ENCODE peak calls at places on chromosome 16, in five cellular contexts. T is mesenchymal stem cell, N is coronary artery, J is pancreas, E is A549. U is an unnamed sample.
A peak's percentile ranks its signal among the peaks of the same experiment; 100 is the strongest.

GRCh38 chr16:26976913-26977312 is 89.8 kb upstream of the C16orf82 start:
- DNase-seq in T (no peak), N (no peak), E (no peak), J (no peak), U (no peak)

GRCh38 chr16:4285167-4285566 is 12.3 kb upstream of the TFAP4 start:
- DNase-seq in T (no peak), N (no peak), E (no peak), J (no peak), U (no peak)

GRCh38 chr16:50711862-50712567 is 18.6 kb downstream of the NOD2 start:
- DNase-seq in N (no peak), T (no peak), E (no peak), J (no peak), U (peak; percentile 34)

GRCh38 chr16:27363797-27364196 is 38.2 kb upstream of the IL21R start:
- DNase-seq in E (no peak), N (no peak), T (no peak), J (peak; percentile 57), U (peak; percentile 27)

GRCh38 chr16:88719267-88719932 is 13.1 kb downstream of the CTU2 start:
- DNase-seq in N (no peak), J (no peak), E (no peak), T (no peak), U (no peak)

GRCh38 chr16:49350265-49351103 is 23.1 kb upstream of the C16orf78 start:
- DNase-seq in T (peak; percentile 47), J (peak; percentile 39), E (peak; percentile 54), N (no peak), U (peak; percentile 37)

GRCh38 chr16:8850279-8850885 is 18.4 kb downstream of the CARHSP1 start:
- DNase-seq in E (no peak), T (peak; percentile 89), N (no peak), J (no peak), U (no peak)

GRCh38 chr16:15547768-15548096 is 95.2 kb downstream of the MARF1 start:
- DNase-seq in T (no peak), N (no peak), J (no peak), E (no peak), U (no peak)

GRCh38 chr16:50336884-50337283 is 31.9 kb downstream of the BRD7 start:
- DNase-seq in T (no peak), J (no peak), N (no peak), E (no peak), U (no peak)

GRCh38 chr16:23729503-23730424 is 16.7 kb upstream of the ERN2 start:
- DNase-seq in J (no peak), T (no peak), E (no peak), N (no peak), U (no peak)

GRCh38 chr16:88999457-89000206 is 22.6 kb upstream of the CBFA2T3 start:
- DNase-seq in J (no peak), T (no peak), E (no peak), N (no peak), U (no peak)

GRCh38 chr16:29007865-29008593 is 23.2 kb downstream of the LAT start:
- DNase-seq in N (no peak), E (no peak), J (no peak), T (no peak), U (no peak)

GRCh38 chr16:70772493-70772892 is 28.5 kb downstream of the VAC14 start:
- DNase-seq in T (no peak), J (no peak), E (no peak), N (no peak), U (no peak)

GRCh38 chr16:89325861-89326471 is 108.5 kb downstream of the ZNF778 start:
- DNase-seq in E (peak; percentile 66), J (peak; percentile 58), N (peak; percentile 75), T (peak; percentile 95), U (no peak)

GRCh38 chr16:11742041-11742535 is 569 bp downstream of the TXNDC11 start:
- DNase-seq in E (peak; percentile 25), T (peak; percentile 27), N (peak; percentile 82), J (peak; percentile 62), U (no peak)

GRCh38 chr16:751152-752007 is 9.2 kb upstream of the MSLN start:
- DNase-seq in T (no peak), N (no peak), J (no peak), E (no peak), U (no peak)
- H3K27ac ChIP-seq in T (no peak overlapping the region), N (no peak overlapping the region), J (no peak overlapping the region), E (no peak overlapping the region), U (no peak overlapping the region)

DNA sequence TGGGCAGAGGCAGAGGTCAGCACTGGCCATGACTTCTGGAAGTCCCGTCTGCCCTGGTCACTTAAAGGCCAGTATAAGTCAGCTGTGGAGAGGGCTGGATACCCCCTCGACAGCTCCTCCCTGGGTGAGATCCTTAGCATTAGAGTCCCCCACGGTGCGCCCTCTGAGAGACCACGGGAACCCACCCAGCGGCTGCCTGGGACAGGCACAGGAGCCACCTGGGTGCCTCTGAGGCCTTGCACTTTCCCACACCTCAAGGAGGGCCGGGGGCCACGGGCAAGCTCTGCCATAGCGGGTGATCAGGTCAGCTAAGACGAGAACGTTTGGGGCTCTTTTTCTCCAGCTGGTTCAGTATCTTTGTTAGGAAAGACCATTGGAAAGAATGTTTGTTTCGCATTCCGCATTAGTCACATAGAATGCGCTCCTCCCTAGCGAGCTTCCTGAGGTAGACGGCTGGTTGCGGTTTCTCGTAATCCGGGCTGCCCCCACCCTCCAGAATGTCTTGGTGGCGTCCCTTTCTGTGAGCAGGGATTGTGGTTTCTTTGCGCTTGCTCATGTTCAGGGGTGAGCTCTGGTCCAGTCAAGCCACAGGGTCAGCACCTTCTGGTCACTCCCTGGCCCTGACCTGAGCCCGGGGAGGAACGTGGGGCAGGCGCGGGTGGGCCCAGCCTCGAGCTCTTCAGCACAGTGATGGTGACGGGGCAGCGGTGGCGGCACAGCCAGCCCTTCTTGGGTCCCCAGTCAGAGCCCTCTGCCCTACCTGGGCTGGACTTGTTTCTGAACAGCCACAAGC is 25.2 kb downstream of the NME3 start:
- DNase-seq in N (no peak), T (peak; percentile 90), E (no peak), J (no peak), U (no peak)
- H3K27ac ChIP-seq in N (no peak overlapping the region), T (peak overlapping the region; percentile 99), E (peak overlapping the region; percentile 78), J (no peak overlapping the region), U (no peak overlapping the region)

DNA sequence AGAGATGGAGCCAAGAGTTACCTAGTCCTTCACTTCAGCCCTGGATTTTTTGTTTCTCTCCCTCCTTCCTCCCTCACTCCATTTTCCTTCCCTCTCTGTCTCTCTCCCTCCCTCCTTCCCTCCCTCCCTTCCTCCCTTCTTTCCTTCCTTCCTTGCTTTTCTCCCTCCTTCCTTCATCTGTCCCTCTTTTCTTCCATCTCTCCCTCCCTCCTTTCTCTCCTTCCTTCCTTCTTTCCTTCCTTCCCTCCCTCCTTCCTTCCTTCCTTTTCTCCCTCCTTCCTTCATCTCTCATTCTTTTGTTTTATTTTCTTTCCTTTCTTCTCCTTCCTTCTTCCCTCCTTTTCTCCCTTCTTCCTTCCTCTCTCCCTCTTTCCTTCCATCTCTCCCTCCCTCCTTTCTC is 283.5 kb downstream of the MAF start:
- DNase-seq in T (no peak), E (no peak), J (no peak), N (no peak), U (no peak)
- H3K27ac ChIP-seq in T (no peak overlapping the region), E (no peak overlapping the region), J (no peak overlapping the region), N (no peak overlapping the region), U (no peak overlapping the region)

GRCh38 chr16:81493755-81494433 is 49.3 kb downstream of the CMIP start:
- DNase-seq in J (peak; percentile 92), N (no peak), T (peak; percentile 79), E (peak; percentile 83), U (peak; percentile 82)
- H3K27ac ChIP-seq in J (peak overlapping the region; percentile 72), N (no peak overlapping the region), T (no peak overlapping the region), E (peak overlapping the region; percentile 77), U (peak overlapping the region; percentile 48)